ENCODE peak calls at places on chromosomes 2 and 18, in eight cellular contexts. A, Y, I, U, D, C, P and Q are unnamed samples.

GRCh38 chr2:231476920-231477319 is 12.6 kb upstream of the NCL start:
- DNase-seq in I (no peak), Y (no peak), P (no peak), C (no peak), D (no peak), A (no peak), U (no peak), Q (no peak)

GRCh38 chr2:44290271-44290670 is 15.0 kb downstream of the SLC3A1 start:
- DNase-seq in D (no peak), P (no peak), C (peak), U (no peak), Y (no peak), I (peak), A (no peak), Q (no peak)

GRCh38 chr2:207311316-207312005 is 145.7 kb upstream of the KLF7 start:
- DNase-seq in Y (no peak), U (no peak), P (no peak), I (peak), D (peak), A (no peak), C (peak), Q (no peak)

GRCh38 chr2:221018262-221018661 is 553.8 kb downstream of the EPHA4 start:
- DNase-seq in A (no peak), Y (no peak), U (no peak), I (no peak), P (no peak), D (no peak), C (no peak), Q (no peak)

GRCh38 chr2:2557448-2557847 is 226.4 kb upstream of the MYT1L start:
- DNase-seq in A (no peak), C (no peak), Y (no peak), I (no peak), P (no peak), U (no peak), D (no peak), Q (no peak)

GRCh38 chr2:240348522-240348921 is 86.9 kb upstream of the GPC1 start:
- DNase-seq in I (no peak), C (no peak), Y (no peak), U (no peak), A (no peak), D (no peak), P (no peak), Q (no peak)

GRCh38 chr2:85226783-85227182 is 93.6 kb downstream of the TCF7L1 start:
- DNase-seq in A (no peak), D (no peak), I (no peak), Y (no peak), P (no peak), U (no peak), C (no peak), Q (no peak)

GRCh38 chr2:10493636-10494281 is 45.6 kb upstream of the ODC1 start:
- DNase-seq in C (peak), Y (peak), U (no peak), A (peak), D (peak), P (no peak), I (peak), Q (peak)

GRCh38 chr2:50492452-50492851 is 539.5 kb downstream of the NRXN1 start:
- DNase-seq in U (peak), Y (no peak), A (peak), P (peak), D (peak), I (peak), C (peak), Q (no peak)

GRCh38 chr18:79422022-79422782 is 26.5 kb downstream of the NFATC1 start:
- DNase-seq in I (peak), U (no peak), C (no peak), D (no peak), P (no peak), Y (peak), A (no peak), Q (peak)

GRCh38 chr2:129428086-129428660 is 551.3 kb upstream of the RAB6C start:
- DNase-seq in Y (no peak), I (no peak), A (no peak), U (no peak), C (no peak), P (no peak), D (no peak), Q (peak)

GRCh38 chr2:211396815-211397214 is 840.4 kb downstream of the CPS1 start:
- DNase-seq in Y (no peak), A (no peak), U (no peak), P (no peak), I (no peak), D (no peak), C (no peak), Q (no peak)

GRCh38 chr2:23801396-23801795 is 125.5 kb downstream of the ATAD2B start:
- DNase-seq in P (no peak), A (no peak), Y (no peak), U (no peak), C (peak), D (no peak), I (peak), Q (no peak)

GRCh38 chr18:75592527-75592926 is 165.0 kb upstream of the SMIM21 start:
- DNase-seq in A (no peak), D (no peak), I (peak), P (no peak), Y (no peak), U (no peak), C (no peak), Q (no peak)
- TF ChIP-seq CTCF in A (no peak), D (no peak), I (no peak), P (no peak), Y (no peak), U (no peak), C (no peak), Q (no peak)

GRCh38 chr18:478679-479078 is 21.8 kb downstream of the COLEC12 start:
- DNase-seq in I (peak), A (no peak), Y (no peak), C (no peak), U (no peak), D (no peak), P (no peak), Q (no peak)

GRCh38 chr18:476368-476767 is 24.1 kb downstream of the COLEC12 start:
- DNase-seq in A (no peak), Y (no peak), P (no peak), U (no peak), I (no peak), D (no peak), C (no peak), Q (no peak)

GRCh38 chr18:475202-475624 is 25.3 kb downstream of the COLEC12 start:
- DNase-seq in P (no peak), I (peak), A (no peak), Y (no peak), D (no peak), C (peak), U (peak), Q (no peak)

GRCh38 chr18:474416-474815 is 26.1 kb downstream of the COLEC12 start:
- DNase-seq in U (no peak), C (no peak), A (no peak), Y (no peak), D (no peak), I (no peak), P (no peak), Q (no peak)

GRCh38 chr18:477565-477964 is 22.9 kb downstream of the COLEC12 start:
- DNase-seq in P (peak), Y (no peak), I (no peak), A (peak), D (peak), U (peak), C (no peak), Q (no peak)
- TF ChIP-seq CTCF in P (peak), Y (no peak), I (peak), A (peak), D (no peak), U (peak), C (peak), Q (no peak)

GRCh38 chr2:172200495-172201085 is 97.9 kb upstream of the DLX2 start:
- DNase-seq in A (no peak), D (no peak), I (peak), U (peak), C (peak), P (peak), Y (no peak), Q (no peak)
- TF ChIP-seq CTCF in A (no peak), D (no peak), I (peak), U (peak), C (peak), P (peak), Y (peak), Q (peak)

DNA sequence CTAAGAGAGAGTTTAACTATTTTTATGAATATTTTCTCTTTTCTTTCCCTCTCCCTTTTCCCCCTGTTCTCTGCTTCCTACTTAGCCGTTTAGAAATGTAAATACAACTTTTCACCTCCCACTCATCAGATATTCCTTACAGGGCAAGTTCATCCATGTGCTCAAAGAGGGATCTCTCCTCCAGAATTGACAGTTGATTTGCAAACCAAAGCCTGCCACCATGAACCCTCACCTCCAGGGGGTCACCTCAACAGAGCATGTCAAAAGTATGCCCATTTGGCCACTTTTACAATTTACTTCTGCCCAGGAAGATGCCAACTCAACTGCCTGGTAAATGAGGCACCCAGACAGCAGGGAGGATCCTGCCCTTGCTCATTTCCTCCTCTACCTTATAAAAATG is 149.2 kb upstream of the GYPC start:
- DNase-seq in C (no peak), U (no peak), A (no peak), D (no peak), P (no peak), I (no peak), Y (no peak), Q (no peak)
- TF ChIP-seq CTCF in C (no peak), U (no peak), A (no peak), D (no peak), P (no peak), I (no peak), Y (no peak), Q (no peak)

GRCh38 chr2:19747310-19748072 is 154.3 kb downstream of the TTC32 start:
- DNase-seq in D (no peak), C (peak), A (no peak), U (no peak), P (no peak), Y (no peak), I (no peak), Q (no peak)

GRCh38 chr2:19748073-19748375 is 153.8 kb downstream of the TTC32 start:
- DNase-seq in D (no peak), I (no peak), P (no peak), Y (no peak), C (no peak), U (peak), A (no peak), Q (no peak)

GRCh38 chr2:19745318-19746136 is 156.3 kb downstream of the TTC32 start:
- DNase-seq in I (no peak), C (no peak), D (no peak), A (no peak), U (no peak), Y (no peak), P (no peak), Q (no peak)

GRCh38 chr2:19746137-19746585 is 155.6 kb downstream of the TTC32 start:
- DNase-seq in C (no peak), P (no peak), U (no peak), I (no peak), D (no peak), Y (no peak), A (no peak), Q (no peak)

GRCh38 chr2:19746611-19747309 is 155.0 kb downstream of the TTC32 start:
- DNase-seq in P (peak), A (peak), C (no peak), U (peak), I (peak), D (no peak), Y (no peak), Q (no peak)
- TF ChIP-seq CTCF in P (peak), A (no peak), C (peak), U (peak), I (peak), D (no peak), Y (no peak), Q (no peak)

DNA sequence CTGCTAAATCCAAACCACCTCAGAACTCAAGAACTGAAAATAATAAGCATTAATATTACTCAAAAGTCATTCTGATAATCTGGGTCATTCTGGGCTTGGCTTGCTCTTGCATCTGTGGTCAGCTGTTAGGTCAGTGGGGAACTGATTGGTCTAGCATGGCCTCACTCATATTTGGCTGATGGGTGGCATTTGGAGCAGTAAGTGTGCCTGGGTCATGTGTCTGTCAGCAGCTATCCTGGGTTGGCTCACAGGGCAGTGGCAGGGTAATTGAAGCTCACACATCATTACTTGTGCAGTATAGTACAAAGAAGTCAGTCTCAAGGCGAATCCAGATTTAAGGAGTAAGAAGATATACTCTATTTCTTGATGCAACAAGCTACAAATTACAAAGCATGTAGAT is 9.6 kb downstream of the RPL37A start:
- DNase-seq in A (no peak), C (no peak), U (no peak), P (no peak), D (no peak), I (no peak), Y (no peak), Q (no peak)
- TF ChIP-seq CTCF in A (no peak), C (no peak), U (no peak), P (no peak), D (no peak), I (no peak), Y (no peak), Q (no peak)

GRCh38 chr2:126751477-126751876 is 95.5 kb downstream of the GYPC start:
- DNase-seq in Y (no peak), A (no peak), I (no peak), U (no peak), P (no peak), C (no peak), D (no peak), Q (no peak)

GRCh38 chr2:126748188-126748760 is 92.3 kb downstream of the GYPC start:
- DNase-seq in A (no peak), Y (no peak), C (no peak), D (no peak), U (no peak), I (no peak), P (no peak), Q (no peak)

GRCh38 chr2:126750506-126750905 is 94.5 kb downstream of the GYPC start:
- DNase-seq in A (no peak), I (no peak), C (no peak), D (no peak), Y (no peak), U (no peak), P (no peak), Q (no peak)

GRCh38 chr2:126748929-126749518 is 93.1 kb downstream of the GYPC start:
- DNase-seq in I (no peak), U (no peak), A (no peak), Y (no peak), P (no peak), D (no peak), C (no peak), Q (no peak)

DNA sequence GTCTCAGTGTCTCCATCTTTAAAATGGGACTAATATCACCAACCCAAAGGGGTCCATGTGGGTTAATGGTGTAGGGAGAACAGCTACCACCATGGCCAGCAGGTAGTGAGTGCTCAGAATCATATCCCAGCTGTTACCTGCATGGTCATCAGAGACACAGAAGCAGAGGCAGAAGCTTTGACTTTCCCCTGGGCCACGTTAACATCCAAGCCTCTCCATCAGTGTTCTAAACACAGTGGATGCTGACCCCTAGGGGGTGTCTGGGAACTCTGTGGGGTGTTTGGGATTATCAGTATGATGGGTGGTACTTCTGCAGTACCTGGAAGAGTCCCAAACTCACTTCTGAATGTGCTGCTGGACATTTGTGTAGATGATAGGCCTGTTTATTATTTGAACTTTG is 93.6 kb downstream of the GYPC start:
- DNase-seq in C (no peak), Y (no peak), P (no peak), D (no peak), A (peak), U (no peak), I (peak), Q (no peak)
- TF ChIP-seq CTCF in C (peak), Y (peak), P (no peak), D (no peak), A (peak), U (no peak), I (peak), Q (no peak)

GRCh38 chr2:241595600-241596140 is 37.1 kb downstream of the BOK start:
- DNase-seq in U (peak), Y (peak), D (no peak), P (no peak), A (no peak), C (no peak), I (no peak), Q (no peak)
- TF ChIP-seq CTCF in U (no peak), Y (no peak), D (no peak), P (peak), A (no peak), C (peak), I (peak), Q (no peak)

DNA sequence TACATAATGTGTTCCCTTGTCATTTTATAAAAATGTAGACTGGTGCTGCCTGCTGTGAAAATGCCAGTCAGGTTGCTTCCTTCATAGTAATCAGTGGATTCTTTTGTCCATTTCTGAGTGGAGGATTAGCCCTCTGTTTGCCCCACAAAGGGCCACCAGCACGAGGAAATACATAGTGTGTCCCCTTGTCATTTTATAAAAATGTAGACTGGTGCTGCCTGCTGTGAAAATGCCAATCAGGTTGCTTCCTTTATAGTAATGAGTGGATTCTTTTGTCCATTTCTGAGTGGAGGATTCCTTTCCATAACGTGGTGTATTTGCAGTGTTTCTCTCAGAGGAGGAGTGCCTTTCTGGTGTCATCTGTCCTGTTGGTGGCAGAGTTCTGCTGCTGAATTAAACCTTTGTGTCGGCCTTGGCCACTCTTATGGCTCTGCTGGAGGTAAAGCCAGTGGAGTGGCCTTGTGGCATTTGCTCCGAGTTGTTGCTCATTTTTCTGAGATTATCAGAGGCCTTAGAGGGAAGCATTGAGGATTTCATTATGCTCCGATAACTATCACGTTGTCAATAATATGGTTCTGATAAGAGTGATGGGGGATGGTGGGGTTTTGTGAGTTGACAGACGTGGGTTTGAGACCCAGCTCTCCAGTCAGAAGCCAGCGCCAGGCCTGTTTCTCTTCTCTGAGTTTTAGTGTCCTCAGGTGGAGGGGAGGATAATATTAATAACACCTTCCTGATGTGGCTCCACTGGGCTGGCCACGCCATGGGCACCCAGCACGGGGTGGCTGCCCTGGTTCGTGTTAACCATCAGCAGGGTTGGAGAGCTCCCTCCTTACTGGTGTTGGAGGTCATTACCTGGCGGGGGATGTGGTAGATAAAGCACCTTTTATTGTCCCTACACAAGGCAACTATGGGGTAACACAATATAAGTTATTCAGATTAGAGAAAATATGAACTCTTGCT is 96.6 kb downstream of the NEDD4L start:
- DNase-seq in Y (no peak), C (no peak), A (no peak), D (no peak), P (no peak), U (no peak), I (no peak), Q (no peak)
- TF ChIP-seq CTCF in Y (no peak), C (peak), A (no peak), D (no peak), P (peak), U (no peak), I (no peak), Q (peak)